ENCODE peak calls at places on chromosomes 5 and 9, in five cellular contexts. D is pancreas; W is keratinocyte; C is CD4-positive, alpha-beta memory T cell; I is H9. Q is an unnamed sample.

GRCh38 chr5:132506094-132506692 is 15.6 kb upstream of the IRF1 start:
- DNase-seq in D (no peak), W (no peak), I (peak; percentile 17), C (no peak), Q (no peak)

GRCh38 chr9:129525781-129526180 is 95.1 kb downstream of the C9orf50 start:
- DNase-seq in W (no peak), I (no peak), D (no peak), C (no peak), Q (no peak)

GRCh38 chr5:113825143-113825542 is 311.6 kb downstream of the YTHDC2 start:
- DNase-seq in D (no peak), C (no peak), W (no peak), I (no peak), Q (no peak)

GRCh38 chr9:107397076-107398049 is 92.2 kb downstream of the KLF4 start:
- DNase-seq in D (no peak), W (peak; percentile 9), I (no peak), C (no peak), Q (no peak)

GRCh38 chr9:134591573-134591981 is 50.0 kb upstream of the COL5A1 start:
- DNase-seq in W (no peak), I (no peak), D (no peak), C (no peak), Q (no peak)

GRCh38 chr9:16509946-16510504 is 360.4 kb downstream of the BNC2 start:
- DNase-seq in W (no peak), I (no peak), C (no peak), D (no peak), Q (no peak)

GRCh38 chr5:34415559-34416198 is 240.4 kb upstream of the RAI14 start:
- DNase-seq in I (no peak), W (no peak), C (no peak), D (no peak), Q (no peak)

GRCh38 chr5:163534476-163535172 is 29.2 kb downstream of the MAT2B start:
- DNase-seq in I (peak; percentile 65), C (no peak), W (no peak), D (no peak), Q (no peak)

GRCh38 chr5:94113-94892 is 2.3 kb downstream of the PLEKHG4B start:
- DNase-seq in W (no peak), I (no peak), D (no peak), C (no peak), Q (no peak)

GRCh38 chr5:93221-93980 is 1.4 kb downstream of the PLEKHG4B start:
- DNase-seq in W (no peak), C (no peak), I (no peak), D (no peak), Q (no peak)

GRCh38 chr5:90590-91547 is 1.1 kb upstream of the PLEKHG4B start:
- DNase-seq in W (no peak), D (no peak), I (peak; percentile 53), C (no peak), Q (no peak)

GRCh38 chr5:91556-92263 is at the start of gene PLEKHG4B:
- DNase-seq in W (no peak), I (peak; percentile 93), D (no peak), C (no peak), Q (no peak)

GRCh38 chr5:92391-93220 is 638 bp downstream of the PLEKHG4B start:
- DNase-seq in W (no peak), I (no peak), D (no peak), C (no peak), Q (no peak)
- H3K27ac ChIP-seq in W (no peak overlapping the region), I (no peak overlapping the region), D (no peak overlapping the region), C (no peak overlapping the region), Q (no peak overlapping the region)

DNA sequence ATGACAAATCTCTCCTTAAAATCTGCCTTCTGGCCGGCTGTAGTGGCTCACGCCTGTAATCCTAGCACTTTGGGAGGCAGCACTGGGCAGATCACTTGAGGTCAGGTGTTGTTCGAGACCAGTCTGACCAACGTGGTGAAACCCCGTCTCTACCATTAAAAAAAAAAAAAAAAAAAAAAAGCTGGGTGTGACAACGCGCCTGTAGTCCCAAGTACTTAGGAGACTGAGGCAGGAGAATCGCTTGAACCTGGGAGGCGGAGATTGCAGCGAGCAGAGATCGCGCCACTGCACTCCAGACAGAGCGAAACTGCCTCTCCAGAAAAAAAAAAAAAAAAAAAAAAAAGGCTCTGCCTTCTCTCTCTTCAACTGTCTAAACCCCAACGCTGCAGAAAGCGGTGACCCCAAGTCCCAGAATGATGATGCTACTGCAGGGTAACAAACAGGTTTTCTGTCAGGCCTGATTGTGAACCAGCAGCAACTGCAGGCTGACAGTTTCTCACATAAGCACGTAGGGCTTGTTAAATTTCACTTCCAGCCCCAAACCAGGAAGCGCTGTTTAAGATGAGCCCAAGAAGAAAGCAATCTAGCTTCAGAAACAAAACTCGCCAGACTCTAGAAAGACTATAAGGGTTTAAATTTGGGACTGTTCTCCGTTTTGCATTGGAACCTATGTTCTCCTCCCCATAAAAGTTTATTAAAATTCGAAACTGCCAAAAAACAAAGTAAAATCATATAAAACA is 905 bp upstream of the CAST start:
- DNase-seq in I (no peak), W (no peak), C (peak; percentile 56), D (no peak), Q (no peak)
- H3K27ac ChIP-seq in I (no peak overlapping the region), W (peak overlapping the region; percentile 89), C (peak overlapping the region; percentile 93), D (peak overlapping the region; percentile 98), Q (peak overlapping the region; percentile 98)

GRCh38 chr5:910769-911160 is 18.1 kb downstream of the TRIP13 start:
- DNase-seq in D (no peak), W (no peak), I (no peak), C (no peak), Q (no peak)

GRCh38 chr5:909086-909485 is 16.4 kb downstream of the TRIP13 start:
- DNase-seq in C (no peak), W (no peak), D (no peak), I (no peak), Q (no peak)

GRCh38 chr5:909994-910768 is 17.5 kb downstream of the TRIP13 start:
- DNase-seq in D (no peak), C (no peak), I (no peak), W (no peak), Q (no peak)

GRCh38 chr5:912356-913091 is 19.8 kb downstream of the TRIP13 start:
- DNase-seq in I (no peak), W (peak; percentile 100), C (peak; percentile 80), D (no peak), Q (peak; percentile 99)

DNA sequence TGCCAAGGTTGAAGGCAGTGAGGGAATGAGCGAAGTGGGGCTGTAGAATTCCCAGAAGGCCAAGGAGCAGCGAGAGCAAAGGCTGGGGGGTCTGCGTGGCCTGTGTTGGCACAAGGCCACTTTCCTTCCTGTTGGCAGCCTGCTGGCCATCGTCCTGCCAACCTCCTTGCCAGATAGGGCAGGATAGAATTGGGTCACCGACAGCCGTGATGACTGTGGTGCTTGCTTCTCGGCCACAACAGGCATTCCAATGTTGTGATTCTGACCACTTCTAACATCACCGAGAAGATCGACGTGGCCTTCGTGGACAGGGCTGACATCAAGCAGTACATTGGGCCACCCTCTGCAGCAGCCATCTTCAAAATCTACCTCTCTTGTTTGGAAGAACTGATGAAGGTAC is 18.9 kb downstream of the TRIP13 start:
- DNase-seq in W (peak; percentile 41), I (no peak), C (no peak), D (no peak), Q (peak; percentile 34)
- H3K27ac ChIP-seq in W (peak overlapping the region; percentile 93), I (no peak overlapping the region), C (peak overlapping the region; percentile 56), D (no peak overlapping the region), Q (peak overlapping the region; percentile 87)

GRCh38 chr9:71830131-71830530 is 61.8 kb upstream of the CEMIP2 start:
- DNase-seq in W (no peak), I (no peak), C (no peak), D (no peak), Q (no peak)

GRCh38 chr9:71835596-71835995 is 67.3 kb upstream of the CEMIP2 start:
- DNase-seq in W (no peak), D (no peak), C (no peak), I (no peak), Q (no peak)

GRCh38 chr9:71826289-71826688 is 58.0 kb upstream of the CEMIP2 start:
- DNase-seq in D (no peak), C (no peak), I (no peak), W (no peak), Q (no peak)

DNA sequence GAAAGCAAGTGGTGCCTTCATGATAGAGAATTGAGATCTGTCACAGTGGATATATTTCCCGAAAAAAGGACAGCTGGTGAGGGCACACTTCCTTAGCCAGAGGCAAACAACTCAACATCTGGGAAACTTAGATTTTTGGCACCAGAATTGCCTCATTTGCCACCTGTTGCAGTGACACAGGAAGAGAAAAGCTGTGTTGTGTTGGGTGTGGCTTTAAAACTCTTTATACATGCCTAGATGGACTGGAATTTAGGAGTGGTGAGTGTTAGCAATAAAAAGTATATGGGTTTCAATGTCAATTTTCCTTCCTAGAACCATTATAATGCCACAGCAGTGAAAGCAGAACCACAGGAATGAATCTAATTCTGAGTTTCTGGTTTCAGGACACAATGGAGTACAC is 62.6 kb upstream of the CEMIP2 start:
- DNase-seq in I (no peak), D (no peak), C (no peak), W (no peak), Q (no peak)
- H3K27ac ChIP-seq in I (no peak overlapping the region), D (no peak overlapping the region), C (no peak overlapping the region), W (no peak overlapping the region), Q (peak overlapping the region; percentile 2)

DNA sequence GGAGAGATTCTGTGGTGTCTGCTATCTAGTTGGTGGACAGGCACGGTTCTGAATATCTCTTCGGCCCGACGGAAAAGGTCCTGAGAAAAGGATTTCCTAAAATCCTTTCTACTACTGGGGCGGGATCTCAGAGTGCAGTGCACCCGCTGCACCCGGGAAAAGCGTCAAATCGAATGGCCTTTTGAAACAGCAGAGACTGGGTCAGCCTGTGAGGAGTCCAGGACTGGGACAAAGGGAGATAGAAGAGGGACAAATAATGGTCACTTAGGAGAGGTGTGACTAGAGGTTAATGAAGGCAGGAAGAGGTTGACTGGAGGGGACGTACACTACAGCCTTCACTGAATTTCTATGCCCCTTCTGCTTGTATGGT is 1.5 kb downstream of the PLPPR1 start:
- DNase-seq in C (no peak), W (no peak), D (no peak), I (no peak), Q (no peak)
- H3K27ac ChIP-seq in C (no peak overlapping the region), W (no peak overlapping the region), D (no peak overlapping the region), I (no peak overlapping the region), Q (no peak overlapping the region)

DNA sequence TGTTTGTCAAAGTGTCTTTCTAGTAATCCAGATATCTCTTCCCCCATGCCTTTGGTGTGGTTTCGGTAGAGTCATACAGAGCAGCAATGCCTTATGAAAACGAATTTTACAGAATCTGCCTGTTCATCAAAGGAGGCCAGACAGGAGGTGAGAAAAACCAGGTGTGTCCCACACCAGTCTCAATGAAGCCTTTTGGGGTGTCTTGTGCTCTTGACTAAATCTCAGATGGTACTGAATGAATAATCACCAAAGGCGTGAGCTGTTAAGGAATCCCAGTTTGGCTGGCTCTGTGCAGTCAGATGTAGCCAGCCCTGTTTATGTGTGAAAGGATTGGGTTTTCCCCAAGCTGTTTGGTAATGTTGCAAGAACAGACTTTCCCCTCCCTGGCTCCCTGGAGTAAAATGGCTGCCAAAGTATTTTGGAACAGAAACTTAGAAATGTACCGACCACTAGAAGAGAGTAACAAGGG is 70.8 kb upstream of the CDKN2B start:
- DNase-seq in C (peak; percentile 51), D (no peak), I (no peak), W (no peak), Q (peak; percentile 78)
- H3K27ac ChIP-seq in C (peak overlapping the region; percentile 0), D (peak overlapping the region; percentile 1), I (no peak overlapping the region), W (peak overlapping the region; percentile 65), Q (peak overlapping the region; percentile 21)

Q was measured in epithelial cell of prostate.